ENCODE peak calls at places on chromosomes 13 and 19, in ten cellular contexts. C is activated CD4-positive, alpha-beta T cell treated with anti-CD3 and anti-CD28 coated beads for 36 hours; J is psoas muscle; Y is anterior cingulate cortex; N is activated T-cell treated with anti-CD3 and anti-CD28 coated beads, Interleukin-2, amount 50 U/mL, for 72 hours; O is C1 segment of cervical spinal cord; D is stimulated activated CD8-positive, alpha-beta memory T cell treated with anti-CD3 and anti-CD28 coated beads, Interleukin-4, amount 100 ng/mL, for 1 hour; V is CD4-positive, alpha-beta memory T cell; S is nephron progenitor cell; Z is choroid plexus epithelial cell. G is an unnamed sample.

GRCh38 chr13:113327391-113327765 is 30.3 kb downstream of the LAMP1 start:
- DNase-seq in C (no peak), J (no peak), Y (no peak), N (no peak), O (no peak), D (no peak), V (no peak), S (no peak), Z (no peak), G (no peak)

GRCh38 chr19:44003461-44004134 is 841 bp downstream of the ZNF230 start:
- DNase-seq in C (peak), J (no peak), Y (no peak), N (peak), O (no peak), D (no peak), V (no peak), S (peak), Z (peak), G (no peak)

GRCh38 chr13:102049853-102050252 is 352.0 kb downstream of the FGF14 start:
- DNase-seq in C (no peak), J (no peak), Y (no peak), N (no peak), O (no peak), D (no peak), V (no peak), S (no peak), Z (no peak), G (no peak)

GRCh38 chr19:10352764-10353671 is 13.6 kb upstream of the ICAM3 start:
- DNase-seq in C (no peak), J (peak), Y (no peak), N (no peak), O (no peak), D (no peak), V (no peak), S (peak), Z (peak), G (peak)

GRCh38 chr19:47723573-47723923 is 10.3 kb downstream of the EHD2 start:
- DNase-seq in C (peak), J (peak), Y (no peak), N (peak), O (no peak), D (no peak), V (no peak), S (no peak), Z (peak), G (peak)

GRCh38 chr13:93534181-93534700 is 307.6 kb downstream of the GPC6 start:
- DNase-seq in C (no peak), J (no peak), Y (no peak), N (no peak), O (no peak), D (no peak), V (no peak), S (no peak), Z (no peak), G (no peak)

GRCh38 chr19:38773469-38774177 is at the start of gene LGALS7:
- DNase-seq in C (no peak), J (no peak), Y (no peak), N (no peak), O (no peak), D (no peak), V (no peak), S (no peak), Z (no peak), G (no peak)

GRCh38 chr19:5948697-5949564 is 29.0 kb downstream of the RANBP3 start:
- DNase-seq in C (peak), J (no peak), Y (no peak), N (peak), O (no peak), D (no peak), V (no peak), S (no peak), Z (peak), G (no peak)

GRCh38 chr13:69101841-69102240 is 1005.8 kb upstream of the ATXN8OS start:
- DNase-seq in C (no peak), J (no peak), Y (no peak), N (no peak), O (no peak), D (no peak), V (no peak), S (no peak), Z (no peak), G (no peak)

GRCh38 chr19:58558623-58559274 is 338 bp upstream of the UBE2M start:
- DNase-seq in C (peak), J (peak), Y (no peak), N (peak), O (no peak), D (peak), V (peak), S (peak), Z (peak), G (peak)

GRCh38 chr19:17078038-17078919 is 2.7 kb downstream of the MYO9B start:
- DNase-seq in C (no peak), J (no peak), Y (no peak), N (no peak), O (no peak), D (no peak), V (no peak), S (no peak), Z (peak), G (no peak)

GRCh38 chr19:32257326-32258073 is 87.9 kb upstream of the ZNF507 start:
- DNase-seq in C (no peak), J (no peak), Y (no peak), N (no peak), O (no peak), D (no peak), V (no peak), S (no peak), Z (no peak), G (no peak)

GRCh38 chr19:8025321-8025720 is 19.9 kb upstream of the ELAVL1 start:
- DNase-seq in C (no peak), J (no peak), Y (no peak), N (no peak), O (no peak), D (no peak), V (no peak), S (no peak), Z (no peak), G (no peak)

GRCh38 chr13:73224708-73225107 is 165.9 kb downstream of the KLF5 start:
- DNase-seq in C (no peak), J (no peak), Y (no peak), N (no peak), O (no peak), D (no peak), V (peak), S (no peak), Z (peak), G (no peak)

GRCh38 chr13:101647760-101648159 is 195.3 kb downstream of the ITGBL1 start:
- DNase-seq in C (no peak), J (no peak), Y (no peak), N (no peak), O (no peak), D (no peak), V (no peak), S (no peak), Z (no peak), G (no peak)

GRCh38 chr19:28482221-28482620 is 730.7 kb downstream of the UQCRFS1 start:
- DNase-seq in C (no peak), J (no peak), Y (no peak), N (no peak), O (no peak), D (no peak), V (no peak), S (no peak), Z (peak), G (no peak)

GRCh38 chr19:10329555-10329954 is 3.8 kb downstream of the RAVER1 start:
- DNase-seq in C (no peak), J (no peak), Y (no peak), N (no peak), O (no peak), D (no peak), V (no peak), S (no peak), Z (no peak), G (no peak)

GRCh38 chr13:50127017-50127725 is 111.9 kb downstream of the KCNRG start:
- DNase-seq in C (peak), J (peak), Y (no peak), N (peak), O (no peak), D (no peak), V (peak), S (peak), Z (peak), G (peak)

GRCh38 chr19:8089664-8090601 is 37.4 kb downstream of the CCL25 start:
- DNase-seq in C (no peak), J (no peak), Y (no peak), N (no peak), O (no peak), D (no peak), V (no peak), S (no peak), Z (no peak), G (no peak)

GRCh38 chr13:48405865-48406264 is 7.0 kb downstream of the LPAR6 start:
- DNase-seq in C (no peak), J (no peak), Y (no peak), N (no peak), O (no peak), D (no peak), V (no peak), S (no peak), Z (peak), G (no peak)

GRCh38 chr13:43020794-43021193 is 2.6 kb upstream of the DNAJC15 start:
- DNase-seq in C (no peak), J (no peak), Y (no peak), N (no peak), O (no peak), D (no peak), V (no peak), S (no peak), Z (no peak), G (no peak)

GRCh38 chr19:45076029-45076850 is at the start of gene ZNF296:
- DNase-seq in C (peak), J (peak), Y (no peak), N (peak), O (no peak), D (no peak), V (peak), S (peak), Z (no peak), G (peak)

GRCh38 chr19:17534767-17535166 is 20.7 kb upstream of the COLGALT1 start:
- DNase-seq in C (no peak), J (no peak), Y (no peak), N (no peak), O (no peak), D (no peak), V (no peak), S (no peak), Z (no peak), G (no peak)

GRCh38 chr13:59623516-59623915 is 540.2 kb downstream of the DIAPH3 start:
- DNase-seq in C (no peak), J (no peak), Y (no peak), N (no peak), O (no peak), D (no peak), V (no peak), S (no peak), Z (no peak), G (no peak)

G was measured in tibial nerve.